ENCODE peak calls at places on chromosomes 6 and 20, in eight cellular contexts. W is bronchial epithelial cell, H is WERI-Rb-1, O is GM12878, I is IMR-90, L is GM23338, X is Panc1, N is cardiac muscle cell. F is an unnamed sample.

GRCh38 chr6:37173573-37174195 is 3.7 kb downstream of the PIM1 start:
- DNase-seq in W (no peak), H (no peak), L (no peak), O (no peak), I (no peak), X (no peak), N (no peak), F (no peak)

GRCh38 chr6:32886674-32887383 is 32.8 kb downstream of the PSMB9 start:
- DNase-seq in X (no peak), W (peak; percentile 34), L (no peak), N (peak; percentile 4), I (peak; percentile 89), O (no peak), H (no peak), F (no peak)

GRCh38 chr6:168711049-168711640 is 270.2 kb downstream of the SMOC2 start:
- DNase-seq in W (no peak), X (no peak), L (peak; percentile 53), O (no peak), I (no peak), N (no peak), H (no peak), F (no peak)

GRCh38 chr6:30928677-30929076 is 3.3 kb downstream of the SFTA2 start:
- DNase-seq in L (no peak), O (no peak), I (no peak), X (no peak), W (no peak), H (no peak), N (no peak), F (no peak)

GRCh38 chr6:138371720-138372119 is 6.0 kb upstream of the SMIM28 start:
- DNase-seq in W (peak; percentile 41), L (no peak), O (no peak), I (no peak), H (peak; percentile 48), N (peak; percentile 39), X (no peak), F (no peak)

GRCh38 chr6:168713839-168714238 is 272.9 kb downstream of the SMOC2 start:
- DNase-seq in I (no peak), H (peak; percentile 63), L (peak; percentile 34), X (no peak), O (no peak), W (no peak), N (no peak), F (no peak)

GRCh38 chr6:24412294-24412693 is 9.6 kb downstream of the MRS2 start:
- DNase-seq in I (no peak), L (no peak), N (no peak), W (no peak), X (no peak), H (no peak), O (no peak), F (no peak)

GRCh38 chr20:18645196-18645745 is 57.4 kb downstream of the DTD1 start:
- DNase-seq in I (no peak), O (no peak), H (no peak), N (no peak), L (peak; percentile 53), X (no peak), W (no peak), F (no peak)

GRCh38 chr6:132812756-132813172 is 1.6 kb upstream of the RPS12 start:
- DNase-seq in L (peak; percentile 20), O (no peak), H (no peak), N (no peak), I (peak; percentile 59), X (no peak), W (no peak), F (no peak)

GRCh38 chr6:107674995-107675738 is 148.9 kb downstream of the SCML4 start:
- DNase-seq in W (peak; percentile 66), L (peak; percentile 94), N (peak; percentile 89), H (peak; percentile 87), X (peak; percentile 70), O (peak; percentile 45), I (peak; percentile 84), F (peak; percentile 86)

GRCh38 chr6:7697820-7698623 is 27.9 kb upstream of the BMP6 start:
- DNase-seq in N (no peak), H (no peak), L (peak; percentile 29), O (no peak), X (no peak), W (peak; percentile 100), I (peak; percentile 97), F (peak; percentile 11)

GRCh38 chr6:19210849-19211590 is 626.1 kb upstream of the ID4 start:
- DNase-seq in H (peak; percentile 91), X (no peak), W (no peak), O (no peak), L (peak; percentile 90), I (no peak), N (peak; percentile 56), F (no peak)

GRCh38 chr20:41165001-41165882 is 27.9 kb downstream of the PLCG1 start:
- DNase-seq in I (no peak), W (no peak), L (no peak), O (no peak), N (no peak), H (no peak), X (no peak), F (no peak)

GRCh38 chr6:164095056-164095455 is 680.5 kb downstream of the QKI start:
- DNase-seq in N (no peak), W (no peak), L (no peak), O (no peak), H (no peak), X (no peak), I (no peak), F (no peak)

GRCh38 chr6:162058281-162058875 is 669.2 kb downstream of the PRKN start:
- DNase-seq in N (no peak), O (no peak), I (no peak), X (no peak), W (peak; percentile 51), H (no peak), L (no peak), F (no peak)

GRCh38 chr6:136249811-136250685 is at the start of gene MTFR2:
- DNase-seq in L (peak; percentile 99), X (peak; percentile 97), H (peak; percentile 96), W (peak; percentile 99), O (peak; percentile 99), I (peak; percentile 99), N (peak; percentile 99), F (peak; percentile 89)

GRCh38 chr20:23308024-23308423 is 42.6 kb upstream of the NXT1 start:
- DNase-seq in L (no peak), H (no peak), X (no peak), I (no peak), N (no peak), O (no peak), W (no peak), F (no peak)

GRCh38 chr6:108945686-108946158 is 97.5 kb downstream of the ARMC2 start:
- DNase-seq in X (no peak), L (peak; percentile 26), I (no peak), N (no peak), O (no peak), H (no peak), W (no peak), F (no peak)

DNA sequence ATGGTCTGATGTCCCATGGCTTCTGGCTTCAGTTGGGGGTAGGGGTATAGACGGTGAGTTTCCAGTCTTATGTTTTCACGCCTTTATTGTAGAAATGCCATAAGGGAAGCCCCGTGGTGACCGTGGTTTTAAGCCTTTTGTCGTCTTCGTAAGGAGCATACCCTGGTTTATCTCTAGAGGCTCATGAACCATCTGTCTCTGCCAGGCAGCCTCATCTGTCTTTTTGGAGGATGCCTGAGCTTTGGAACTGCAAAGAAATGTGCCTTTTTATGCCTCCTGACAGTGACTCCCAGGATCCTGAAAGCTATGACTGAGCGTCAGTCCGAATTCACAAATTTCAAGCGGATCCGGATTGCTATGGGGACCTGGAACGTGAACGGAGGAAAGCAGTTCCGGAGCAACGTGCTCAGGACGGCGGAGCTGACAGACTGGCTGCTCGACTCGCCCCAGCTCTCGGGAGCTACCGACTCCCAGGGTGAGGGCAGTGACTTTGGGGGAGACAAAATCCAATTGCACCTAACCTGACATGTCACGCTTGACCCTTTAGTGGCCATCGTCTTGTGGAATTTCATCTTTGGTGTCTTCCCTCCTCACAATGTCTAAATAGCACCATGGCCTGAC is 84.6 kb downstream of the SYNJ2 start:
- DNase-seq in O (no peak), W (no peak), H (no peak), L (no peak), N (no peak), X (no peak), I (no peak), F (no peak)
- H3K36me3 ChIP-seq in O (no peaks in the 10 kb centered on the region), W (peaks cover 6% of the 10 kb centered on the region), H (peaks cover 24% of the 10 kb centered on the region), L (no peaks in the 10 kb centered on the region), N (no peaks in the 10 kb centered on the region), X (peaks cover 8% of the 10 kb centered on the region), I (peaks cover 69% of the 10 kb centered on the region), F (peaks cover 3% of the 10 kb centered on the region)

GRCh38 chr6:165654144-165654543 is 8.9 kb downstream of the PDE10A start:
- DNase-seq in O (no peak), N (no peak), I (no peak), X (no peak), W (no peak), L (no peak), H (no peak), F (no peak)

GRCh38 chr6:165655191-165655590 is 7.8 kb downstream of the PDE10A start:
- DNase-seq in W (no peak), H (no peak), L (no peak), N (no peak), I (no peak), O (no peak), X (no peak), F (no peak)

GRCh38 chr6:165653196-165653595 is 9.8 kb downstream of the PDE10A start:
- DNase-seq in I (peak; percentile 40), H (no peak), X (no peak), W (no peak), L (no peak), O (no peak), N (no peak), F (no peak)

GRCh38 chr6:165653607-165654006 is 9.4 kb downstream of the PDE10A start:
- DNase-seq in I (no peak), W (no peak), O (no peak), L (no peak), N (no peak), X (no peak), H (no peak), F (no peak)

GRCh38 chr6:165652766-165653165 is 10.3 kb downstream of the PDE10A start:
- DNase-seq in L (no peak), X (no peak), O (no peak), N (no peak), H (no peak), I (no peak), W (no peak), F (no peak)
- H3K4me3 ChIP-seq in L (no peak overlapping the region), X (peak overlapping the region; percentile 6), O (no peak overlapping the region), N (no peak overlapping the region), H (no peak overlapping the region), I (no peak overlapping the region), W (no peak overlapping the region), F (no peak overlapping the region)

DNA sequence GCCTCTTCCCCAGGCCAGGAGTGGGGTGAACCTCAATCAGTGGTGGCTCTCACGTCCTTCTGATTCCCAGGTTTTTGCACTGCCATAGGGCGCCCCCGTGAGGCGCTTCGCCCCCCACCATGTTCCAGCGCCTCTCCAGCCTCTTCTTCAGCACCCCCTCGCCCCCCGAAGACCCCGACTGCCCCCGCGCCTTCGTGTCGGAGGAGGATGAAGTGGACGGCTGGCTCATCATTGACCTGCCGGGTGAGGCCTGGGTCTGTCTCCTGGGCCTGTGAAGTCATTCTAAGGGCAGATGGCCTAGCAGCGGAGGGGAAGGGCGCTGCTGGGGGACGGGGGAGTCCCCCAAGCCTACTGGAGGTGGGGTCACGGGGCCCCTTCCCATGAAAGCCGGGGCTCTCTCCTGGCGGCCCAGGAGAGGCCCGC is 4.5 kb downstream of the TP53INP2 start:
- DNase-seq in O (no peak), W (no peak), I (peak; percentile 16), H (peak; percentile 73), X (no peak), L (peak; percentile 73), N (peak; percentile 47), F (no peak)
- TF ChIP-seq CTCF in O (peak; percentile 51), W (peak; percentile 45), I (peak; percentile 46), H (peak; percentile 74), X (peak; percentile 90), L (peak; percentile 81), N (peak; percentile 52), F (peak; percentile 77)

GRCh38 chr20:38430679-38431325 is 4.3 kb downstream of the SNHG17 start:
- DNase-seq in W (no peak), H (no peak), L (no peak), X (no peak), N (no peak), I (peak; percentile 21), O (no peak), F (no peak)
- H3K36me3 ChIP-seq in W (peaks cover 57% of the 10 kb centered on the region), H (peaks cover 92% of the 10 kb centered on the region), L (peaks cover 78% of the 10 kb centered on the region), X (peaks cover 39% of the 10 kb centered on the region), N (peaks cover 68% of the 10 kb centered on the region), I (peaks cover 70% of the 10 kb centered on the region), O (peaks cover 56% of the 10 kb centered on the region), F (peaks cover 65% of the 10 kb centered on the region)

F was measured in GM06990.